ENCODE peak calls at places on chromosomes 1 and 21, in seven cellular contexts. One of them, this sample, is unnamed.

GRCh38 chr1:166763318-166763717 is 76.0 kb upstream of the POGK start:
- DNase-seq in EL: no peak
- DNase-seq in CD4-positive, alpha-beta T cell: no peak
- DNase-seq in brain microvascular endothelial cell: no peak
- DNase-seq in NCI-H1694: no peak
- DNase-seq in effector memory CD4-positive, alpha-beta T cell: no peak
- DNase-seq in stimulated activated CD4-positive, alpha-beta T cell treated with anti-CD3 and anti-CD28 coated beads, TNF-alpha, amount 100 ng/mL, for 4 hours: no peak
- DNase-seq in this sample: no peak

GRCh38 chr1:203743101-203743501 is 21.9 kb upstream of the LAX1 start:
- DNase-seq in NCI-H1694: no peak
- DNase-seq in CD4-positive, alpha-beta T cell: no peak
- DNase-seq in effector memory CD4-positive, alpha-beta T cell: no peak
- DNase-seq in stimulated activated CD4-positive, alpha-beta T cell treated with anti-CD3 and anti-CD28 coated beads, TNF-alpha, amount 100 ng/mL, for 4 hours: no peak
- DNase-seq in EL: no peak
- DNase-seq in brain microvascular endothelial cell: no peak
- DNase-seq in this sample: no peak

GRCh38 chr1:206609229-206609991 is 2.9 kb downstream of the EIF2D start:
- DNase-seq in EL: no peak
- DNase-seq in NCI-H1694: no peak
- DNase-seq in CD4-positive, alpha-beta T cell: no peak
- DNase-seq in brain microvascular endothelial cell: no peak
- DNase-seq in effector memory CD4-positive, alpha-beta T cell: no peak
- DNase-seq in stimulated activated CD4-positive, alpha-beta T cell treated with anti-CD3 and anti-CD28 coated beads, TNF-alpha, amount 100 ng/mL, for 4 hours: no peak
- DNase-seq in this sample: no peak

GRCh38 chr1:182430263-182431068 is 19.5 kb upstream of the RGSL1 start:
- DNase-seq in brain microvascular endothelial cell: peak
- DNase-seq in effector memory CD4-positive, alpha-beta T cell: peak
- DNase-seq in stimulated activated CD4-positive, alpha-beta T cell treated with anti-CD3 and anti-CD28 coated beads, TNF-alpha, amount 100 ng/mL, for 4 hours: no peak
- DNase-seq in EL: peak
- DNase-seq in NCI-H1694: no peak
- DNase-seq in CD4-positive, alpha-beta T cell: no peak
- DNase-seq in this sample: no peak

GRCh38 chr1:165551469-165551868 is 7.7 kb downstream of the LRRC52 start:
- DNase-seq in stimulated activated CD4-positive, alpha-beta T cell treated with anti-CD3 and anti-CD28 coated beads, TNF-alpha, amount 100 ng/mL, for 4 hours: no peak
- DNase-seq in EL: no peak
- DNase-seq in NCI-H1694: no peak
- DNase-seq in effector memory CD4-positive, alpha-beta T cell: no peak
- DNase-seq in CD4-positive, alpha-beta T cell: no peak
- DNase-seq in brain microvascular endothelial cell: no peak
- DNase-seq in this sample: no peak

GRCh38 chr21:16713331-16714114 is 799.3 kb upstream of the CXADR start:
- DNase-seq in EL: no peak
- DNase-seq in brain microvascular endothelial cell: no peak
- DNase-seq in NCI-H1694: no peak
- DNase-seq in stimulated activated CD4-positive, alpha-beta T cell treated with anti-CD3 and anti-CD28 coated beads, TNF-alpha, amount 100 ng/mL, for 4 hours: no peak
- DNase-seq in effector memory CD4-positive, alpha-beta T cell: no peak
- DNase-seq in CD4-positive, alpha-beta T cell: no peak
- DNase-seq in this sample: no peak

GRCh38 chr1:220976390-220976789 is 97.1 kb downstream of the HLX start:
- DNase-seq in EL: no peak
- DNase-seq in brain microvascular endothelial cell: no peak
- DNase-seq in NCI-H1694: no peak
- DNase-seq in stimulated activated CD4-positive, alpha-beta T cell treated with anti-CD3 and anti-CD28 coated beads, TNF-alpha, amount 100 ng/mL, for 4 hours: no peak
- DNase-seq in CD4-positive, alpha-beta T cell: no peak
- DNase-seq in effector memory CD4-positive, alpha-beta T cell: no peak
- DNase-seq in this sample: no peak

GRCh38 chr1:155984341-155984740 is 6.0 kb upstream of the ARHGEF2 start:
- DNase-seq in brain microvascular endothelial cell: no peak
- DNase-seq in CD4-positive, alpha-beta T cell: no peak
- DNase-seq in NCI-H1694: no peak
- DNase-seq in effector memory CD4-positive, alpha-beta T cell: no peak
- DNase-seq in EL: no peak
- DNase-seq in stimulated activated CD4-positive, alpha-beta T cell treated with anti-CD3 and anti-CD28 coated beads, TNF-alpha, amount 100 ng/mL, for 4 hours: no peak
- DNase-seq in this sample: no peak

GRCh38 chr1:229336345-229336744 is 6.5 kb downstream of the CCSAP start:
- DNase-seq in EL: no peak
- DNase-seq in CD4-positive, alpha-beta T cell: no peak
- DNase-seq in brain microvascular endothelial cell: no peak
- DNase-seq in NCI-H1694: peak
- DNase-seq in stimulated activated CD4-positive, alpha-beta T cell treated with anti-CD3 and anti-CD28 coated beads, TNF-alpha, amount 100 ng/mL, for 4 hours: no peak
- DNase-seq in effector memory CD4-positive, alpha-beta T cell: no peak
- DNase-seq in this sample: no peak

GRCh38 chr1:15325375-15326085 is 78.5 kb downstream of the FHAD1 start:
- DNase-seq in stimulated activated CD4-positive, alpha-beta T cell treated with anti-CD3 and anti-CD28 coated beads, TNF-alpha, amount 100 ng/mL, for 4 hours: no peak
- DNase-seq in brain microvascular endothelial cell: no peak
- DNase-seq in CD4-positive, alpha-beta T cell: no peak
- DNase-seq in EL: no peak
- DNase-seq in NCI-H1694: no peak
- DNase-seq in effector memory CD4-positive, alpha-beta T cell: no peak
- DNase-seq in this sample: peak

GRCh38 chr1:38138498-38139233 is 92.1 kb upstream of the POU3F1 start:
- DNase-seq in CD4-positive, alpha-beta T cell: no peak
- DNase-seq in EL: peak
- DNase-seq in brain microvascular endothelial cell: peak
- DNase-seq in NCI-H1694: peak
- DNase-seq in stimulated activated CD4-positive, alpha-beta T cell treated with anti-CD3 and anti-CD28 coated beads, TNF-alpha, amount 100 ng/mL, for 4 hours: no peak
- DNase-seq in effector memory CD4-positive, alpha-beta T cell: no peak
- DNase-seq in this sample: peak

GRCh38 chr1:38926091-38926490 is 15.5 kb downstream of the RHBDL2 start:
- DNase-seq in EL: no peak
- DNase-seq in effector memory CD4-positive, alpha-beta T cell: no peak
- DNase-seq in NCI-H1694: no peak
- DNase-seq in stimulated activated CD4-positive, alpha-beta T cell treated with anti-CD3 and anti-CD28 coated beads, TNF-alpha, amount 100 ng/mL, for 4 hours: no peak
- DNase-seq in CD4-positive, alpha-beta T cell: no peak
- DNase-seq in brain microvascular endothelial cell: no peak
- DNase-seq in this sample: no peak

GRCh38 chr1:238619652-238620051 is 728.9 kb upstream of the ZP4 start:
- DNase-seq in brain microvascular endothelial cell: no peak
- DNase-seq in CD4-positive, alpha-beta T cell: no peak
- DNase-seq in NCI-H1694: no peak
- DNase-seq in EL: no peak
- DNase-seq in stimulated activated CD4-positive, alpha-beta T cell treated with anti-CD3 and anti-CD28 coated beads, TNF-alpha, amount 100 ng/mL, for 4 hours: no peak
- DNase-seq in effector memory CD4-positive, alpha-beta T cell: no peak
- DNase-seq in this sample: no peak

GRCh38 chr1:35001743-35002142 is 16.6 kb upstream of the TMEM35B start:
- DNase-seq in CD4-positive, alpha-beta T cell: no peak
- DNase-seq in EL: no peak
- DNase-seq in brain microvascular endothelial cell: no peak
- DNase-seq in effector memory CD4-positive, alpha-beta T cell: no peak
- DNase-seq in NCI-H1694: no peak
- DNase-seq in stimulated activated CD4-positive, alpha-beta T cell treated with anti-CD3 and anti-CD28 coated beads, TNF-alpha, amount 100 ng/mL, for 4 hours: no peak
- DNase-seq in this sample: no peak

GRCh38 chr1:192732787-192733186 is 76.1 kb upstream of the RGS2 start:
- DNase-seq in brain microvascular endothelial cell: no peak
- DNase-seq in NCI-H1694: no peak
- DNase-seq in EL: peak
- DNase-seq in effector memory CD4-positive, alpha-beta T cell: no peak
- DNase-seq in CD4-positive, alpha-beta T cell: no peak
- DNase-seq in stimulated activated CD4-positive, alpha-beta T cell treated with anti-CD3 and anti-CD28 coated beads, TNF-alpha, amount 100 ng/mL, for 4 hours: no peak
- DNase-seq in this sample: no peak

GRCh38 chr1:156387899-156388813 is 19.1 kb downstream of the RHBG start:
- DNase-seq in effector memory CD4-positive, alpha-beta T cell: no peak
- DNase-seq in brain microvascular endothelial cell: no peak
- DNase-seq in EL: no peak
- DNase-seq in NCI-H1694: no peak
- DNase-seq in stimulated activated CD4-positive, alpha-beta T cell treated with anti-CD3 and anti-CD28 coated beads, TNF-alpha, amount 100 ng/mL, for 4 hours: no peak
- DNase-seq in CD4-positive, alpha-beta T cell: no peak
- DNase-seq in this sample: no peak

GRCh38 chr1:151989131-151989868 is 4.4 kb downstream of the S100A10 start:
- DNase-seq in CD4-positive, alpha-beta T cell: peak
- DNase-seq in brain microvascular endothelial cell: peak
- DNase-seq in stimulated activated CD4-positive, alpha-beta T cell treated with anti-CD3 and anti-CD28 coated beads, TNF-alpha, amount 100 ng/mL, for 4 hours: no peak
- DNase-seq in NCI-H1694: no peak
- DNase-seq in EL: peak
- DNase-seq in effector memory CD4-positive, alpha-beta T cell: no peak
- DNase-seq in this sample: peak

GRCh38 chr1:112532074-112532473 is 23.3 kb downstream of the WNT2B start:
- DNase-seq in EL: no peak
- DNase-seq in stimulated activated CD4-positive, alpha-beta T cell treated with anti-CD3 and anti-CD28 coated beads, TNF-alpha, amount 100 ng/mL, for 4 hours: no peak
- DNase-seq in NCI-H1694: no peak
- DNase-seq in effector memory CD4-positive, alpha-beta T cell: no peak
- DNase-seq in CD4-positive, alpha-beta T cell: no peak
- DNase-seq in brain microvascular endothelial cell: no peak
- DNase-seq in this sample: no peak

GRCh38 chr1:225735252-225736149 is 42.1 kb upstream of the SRP9 start:
- DNase-seq in NCI-H1694: peak
- DNase-seq in brain microvascular endothelial cell: peak
- DNase-seq in CD4-positive, alpha-beta T cell: no peak
- DNase-seq in EL: peak
- DNase-seq in effector memory CD4-positive, alpha-beta T cell: no peak
- DNase-seq in stimulated activated CD4-positive, alpha-beta T cell treated with anti-CD3 and anti-CD28 coated beads, TNF-alpha, amount 100 ng/mL, for 4 hours: no peak
- DNase-seq in this sample: peak

GRCh38 chr21:45448283-45448809 is 43.4 kb downstream of the COL18A1 start:
- DNase-seq in stimulated activated CD4-positive, alpha-beta T cell treated with anti-CD3 and anti-CD28 coated beads, TNF-alpha, amount 100 ng/mL, for 4 hours: no peak
- DNase-seq in brain microvascular endothelial cell: no peak
- DNase-seq in NCI-H1694: no peak
- DNase-seq in EL: no peak
- DNase-seq in CD4-positive, alpha-beta T cell: no peak
- DNase-seq in effector memory CD4-positive, alpha-beta T cell: no peak
- DNase-seq in this sample: no peak

GRCh38 chr1:30588311-30589073 is 134.9 kb downstream of the MATN1 start:
- DNase-seq in CD4-positive, alpha-beta T cell: no peak
- DNase-seq in NCI-H1694: no peak
- DNase-seq in effector memory CD4-positive, alpha-beta T cell: no peak
- DNase-seq in stimulated activated CD4-positive, alpha-beta T cell treated with anti-CD3 and anti-CD28 coated beads, TNF-alpha, amount 100 ng/mL, for 4 hours: no peak
- DNase-seq in brain microvascular endothelial cell: no peak
- DNase-seq in EL: no peak
- DNase-seq in this sample: no peak

GRCh38 chr1:228215663-228216116 is 7.8 kb downstream of the OBSCN start:
- DNase-seq in EL: no peak
- DNase-seq in brain microvascular endothelial cell: no peak
- DNase-seq in NCI-H1694: no peak
- DNase-seq in stimulated activated CD4-positive, alpha-beta T cell treated with anti-CD3 and anti-CD28 coated beads, TNF-alpha, amount 100 ng/mL, for 4 hours: no peak
- DNase-seq in effector memory CD4-positive, alpha-beta T cell: no peak
- DNase-seq in CD4-positive, alpha-beta T cell: no peak
- DNase-seq in this sample: no peak

GRCh38 chr1:156895927-156896326 is 2.4 kb downstream of the PEAR1 start:
- DNase-seq in brain microvascular endothelial cell: no peak
- DNase-seq in EL: no peak
- DNase-seq in CD4-positive, alpha-beta T cell: no peak
- DNase-seq in NCI-H1694: no peak
- DNase-seq in stimulated activated CD4-positive, alpha-beta T cell treated with anti-CD3 and anti-CD28 coated beads, TNF-alpha, amount 100 ng/mL, for 4 hours: no peak
- DNase-seq in effector memory CD4-positive, alpha-beta T cell: no peak
- DNase-seq in this sample: no peak

GRCh38 chr1:168380945-168381344 is 100.3 kb downstream of the TBX19 start:
- DNase-seq in CD4-positive, alpha-beta T cell: no peak
- DNase-seq in effector memory CD4-positive, alpha-beta T cell: no peak
- DNase-seq in EL: no peak
- DNase-seq in stimulated activated CD4-positive, alpha-beta T cell treated with anti-CD3 and anti-CD28 coated beads, TNF-alpha, amount 100 ng/mL, for 4 hours: no peak
- DNase-seq in NCI-H1694: no peak
- DNase-seq in brain microvascular endothelial cell: no peak
- DNase-seq in this sample: no peak

This sample was measured in upper lobe of right lung.